ENCODE peak calls at places on chromosomes 16 and 17, in six cellular contexts. V is heart right ventricle, G is prostate gland, U is cardiac muscle cell, K is ascending aorta, P is Karpas-422. L is an unnamed sample.

GRCh38 chr17:40151414-40151955 is 11.1 kb downstream of the CASC3 start:
- DNase-seq in P (no peak), U (no peak), G (no peak), V (no peak), K (no peak), L (no peak)

GRCh38 chr16:70715860-70716357 is 30.1 kb upstream of the MTSS2 start:
- DNase-seq in V (no peak), K (no peak), G (no peak), P (no peak), U (no peak), L (no peak)

GRCh38 chr17:1647802-1648581 is 1.7 kb downstream of the RILP start:
- DNase-seq in P (no peak), U (peak; percentile 49), G (peak; percentile 32), K (no peak), V (peak; percentile 53), L (peak; percentile 55)

GRCh38 chr16:75761111-75761510 is 34.8 kb upstream of the CPHXL start:
- DNase-seq in K (no peak), U (no peak), V (no peak), P (peak; percentile 83), G (no peak), L (no peak)

GRCh38 chr16:73019456-73020362 is 28.2 kb downstream of the ZFHX3 start:
- DNase-seq in G (no peak), U (peak; percentile 44), K (no peak), P (no peak), V (no peak), L (peak; percentile 30)

GRCh38 chr16:70747703-70748631 is 53.0 kb downstream of the VAC14 start:
- DNase-seq in K (no peak), V (no peak), P (no peak), G (no peak), U (no peak), L (no peak)

GRCh38 chr17:57121308-57122042 is 36.4 kb downstream of the AKAP1 start:
- DNase-seq in G (no peak), P (peak; percentile 73), V (peak; percentile 29), K (no peak), U (peak; percentile 65), L (peak; percentile 50)

GRCh38 chr17:19274893-19275292 is 37.7 kb downstream of the EPN2 start:
- DNase-seq in P (no peak), U (no peak), V (no peak), K (no peak), G (no peak), L (no peak)

GRCh38 chr17:43021739-43022512 is at the start of gene VAT1:
- DNase-seq in V (peak; percentile 79), P (peak; percentile 84), G (peak; percentile 74), K (no peak), U (peak; percentile 88), L (peak; percentile 86)

GRCh38 chr16:24062270-24062817 is 193.8 kb upstream of the CACNG3 start:
- DNase-seq in K (no peak), G (no peak), V (no peak), U (no peak), P (no peak), L (no peak)

GRCh38 chr17:65359016-65359415 is 202.4 kb downstream of the AXIN2 start:
- DNase-seq in K (no peak), P (no peak), G (no peak), U (no peak), V (no peak), L (no peak)

GRCh38 chr16:30941600-30942420 is 7.1 kb upstream of the ORAI3 start:
- DNase-seq in V (peak; percentile 73), K (no peak), G (peak; percentile 61), U (peak; percentile 77), P (peak; percentile 90), L (peak; percentile 88)

GRCh38 chr16:82772215-82772614 is 145.4 kb downstream of the CDH13 start:
- DNase-seq in U (no peak), K (no peak), V (no peak), G (no peak), P (no peak), L (no peak)

GRCh38 chr16:10827691-10828341 is 9.2 kb upstream of the TVP23A start:
- DNase-seq in K (peak; percentile 51), U (no peak), G (peak; percentile 56), V (peak; percentile 88), P (no peak), L (peak; percentile 82)

GRCh38 chr17:39674702-39675389 is 6.6 kb downstream of the PNMT start:
- DNase-seq in P (peak; percentile 86), G (peak; percentile 55), V (peak; percentile 72), U (peak; percentile 81), K (no peak), L (peak; percentile 58)

GRCh38 chr17:33811984-33812383 is 443.1 kb upstream of the CCL2 start:
- DNase-seq in U (no peak), V (no peak), G (no peak), P (no peak), K (no peak), L (no peak)

GRCh38 chr16:25045696-25046381 is 30.7 kb upstream of the ARHGAP17 start:
- DNase-seq in U (no peak), P (no peak), G (no peak), V (no peak), K (no peak), L (no peak)

GRCh38 chr17:34254146-34254545 is 939 bp upstream of the CCL2 start:
- DNase-seq in G (no peak), U (no peak), V (no peak), K (no peak), P (no peak), L (no peak)

GRCh38 chr17:36183811-36184765 is 7.7 kb upstream of the TBC1D3B start:
- DNase-seq in U (no peak), P (peak; percentile 38), G (no peak), V (no peak), K (no peak), L (no peak)

GRCh38 chr16:16048904-16049582 is 99.6 kb downstream of the ABCC1 start:
- DNase-seq in K (no peak), G (no peak), P (no peak), U (no peak), V (peak; percentile 63), L (no peak)

GRCh38 chr16:89701425-89702406 is at the start of gene SPATA2L:
- DNase-seq in V (peak; percentile 81), G (peak; percentile 96), P (peak; percentile 99), K (peak; percentile 55), U (peak; percentile 97), L (peak; percentile 98)

GRCh38 chr16:57970971-57971370 is at the start of gene CNGB1:
- DNase-seq in U (no peak), P (no peak), G (no peak), K (no peak), V (no peak), L (no peak)

GRCh38 chr17:39194089-39194984 is 3.1 kb downstream of the CACNB1 start:
- DNase-seq in G (no peak), U (peak; percentile 84), V (peak; percentile 71), K (peak; percentile 60), P (no peak), L (no peak)

GRCh38 chr16:50610331-50611262 is 62.4 kb downstream of the NKD1 start:
- DNase-seq in K (no peak), G (no peak), P (no peak), V (no peak), U (no peak), L (no peak)

GRCh38 chr16:30850246-30850645 is 43.6 kb downstream of the BCL7C start:
- DNase-seq in U (no peak), G (no peak), K (no peak), V (no peak), P (no peak), L (no peak)

GRCh38 chr16:59887856-59888255 is 1153.7 kb upstream of the GOT2 start:
- DNase-seq in V (no peak), U (no peak), K (no peak), G (no peak), P (no peak), L (no peak)

GRCh38 chr17:39261286-39261685 is 35.5 kb upstream of the STAC2 start:
- DNase-seq in P (peak; percentile 79), V (no peak), G (no peak), U (no peak), K (no peak), L (no peak)

GRCh38 chr16:30394603-30395154 is 541 bp upstream of the ZNF48 start:
- DNase-seq in P (no peak), K (no peak), U (peak; percentile 35), V (no peak), G (no peak), L (no peak)

GRCh38 chr16:9793623-9794022 is 388.6 kb downstream of the GRIN2A start:
- DNase-seq in V (no peak), K (no peak), G (no peak), P (no peak), U (no peak), L (no peak)

DNA sequence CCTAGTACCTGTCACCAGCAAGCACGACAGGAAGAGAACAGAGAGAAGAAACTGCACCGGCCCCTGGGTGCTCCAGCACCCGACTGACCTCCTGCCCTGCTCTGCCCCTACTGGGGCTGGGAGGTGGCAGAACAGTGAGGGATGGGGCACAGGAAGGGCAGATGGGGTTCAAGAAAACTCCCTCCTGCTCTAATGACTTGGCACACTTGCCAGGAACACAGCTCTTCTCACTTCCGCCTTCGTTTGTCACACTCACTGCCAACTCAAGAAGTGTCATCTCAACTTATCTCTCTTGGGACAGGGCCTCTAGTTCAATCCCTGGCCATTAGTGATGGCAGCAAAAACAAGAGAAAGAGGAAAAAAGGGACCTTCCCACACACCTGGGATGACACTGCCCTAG is 42.7 kb upstream of the ICAM2 start:
- DNase-seq in G (no peak), U (no peak), K (no peak), V (no peak), P (no peak), L (no peak)
- H3K27ac ChIP-seq in G (peak overlapping the region; percentile 0), U (no peak overlapping the region), K (no peak overlapping the region), V (no peak overlapping the region), P (no peak overlapping the region), L (peak overlapping the region; percentile 41)

GRCh38 chr17:69869667-69870066 is 205.4 kb upstream of the KCNJ16 start:
- DNase-seq in P (no peak), V (no peak), G (no peak), K (no peak), U (no peak), L (no peak)
- H3K9me3 ChIP-seq in P (no peaks in the 10 kb centered on the region), V (no peaks in the 10 kb centered on the region), G (no peaks in the 10 kb centered on the region), K (no peaks in the 10 kb centered on the region), U (no peaks in the 10 kb centered on the region), L (no peaks in the 10 kb centered on the region)

DNA sequence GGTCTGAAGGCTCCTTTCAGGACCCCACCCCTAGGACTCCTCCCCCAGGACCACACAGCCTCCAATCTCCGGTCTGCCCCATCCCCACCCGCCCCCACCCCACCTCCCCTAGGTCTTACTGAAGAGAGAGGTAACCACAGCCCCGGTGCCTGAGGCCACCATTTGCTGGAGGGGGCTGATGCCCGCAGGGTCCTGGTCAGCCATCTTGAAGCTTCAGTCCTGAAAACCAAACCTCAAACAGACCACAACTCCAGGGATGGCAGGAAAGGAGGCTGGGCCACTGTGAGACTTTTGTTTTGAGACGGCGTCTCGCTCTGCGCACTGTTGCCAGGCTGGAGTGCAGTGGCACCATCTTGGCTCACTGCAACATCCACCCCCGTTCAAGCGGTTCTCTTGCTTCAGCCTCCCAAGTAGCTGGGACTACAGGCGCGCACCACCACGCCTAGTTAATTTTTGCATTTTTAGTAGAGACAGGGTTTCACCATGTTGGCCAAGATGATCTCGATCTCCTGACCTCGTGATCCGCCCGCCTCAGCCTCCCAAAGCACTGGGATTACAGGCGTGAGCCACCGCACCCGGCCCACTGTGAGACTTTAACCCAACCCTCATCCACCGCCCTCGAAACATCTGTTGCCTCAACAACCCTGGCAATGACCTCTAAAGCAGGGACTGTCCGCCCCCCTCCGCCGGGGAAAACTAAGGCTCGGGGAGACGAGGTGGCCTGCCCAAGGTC is 1.1 kb downstream of the SLC25A39 start:
- DNase-seq in K (no peak), V (no peak), U (no peak), G (no peak), P (no peak), L (no peak)
- H3K27ac ChIP-seq in K (no peak overlapping the region), V (no peak overlapping the region), U (no peak overlapping the region), G (no peak overlapping the region), P (no peak overlapping the region), L (no peak overlapping the region)

GRCh38 chr16:35409503-35409902 is 1950.1 kb downstream of the TP53TG3F start:
- DNase-seq in K (no peak), G (no peak), P (no peak), V (no peak), U (no peak), L (no peak)
- H3K9me3 ChIP-seq in K (no peaks in the 10 kb centered on the region), G (no peaks in the 10 kb centered on the region), P (peaks cover 32% of the 10 kb centered on the region), V (no peaks in the 10 kb centered on the region), U (peaks cover 2% of the 10 kb centered on the region), L (no peaks in the 10 kb centered on the region)